ENCODE peak calls at places on chromosomes 7 and 10, in six cellular contexts. F, G, S, W, Y and J are unnamed samples.

GRCh38 chr7:18350678-18351077 is 144.9 kb upstream of the HDAC9 start:
- DNase-seq in F (no peak), G (no peak), S (no peak), W (no peak), Y (no peak), J (no peak)

GRCh38 chr7:116211913-116212596 is 1.7 kb downstream of the TES start:
- DNase-seq in F (peak; percentile 50), G (no peak), S (no peak), W (no peak), Y (no peak), J (no peak)

GRCh38 chr7:43303740-43304241 is 191.3 kb downstream of the HECW1 start:
- DNase-seq in F (no peak), G (no peak), S (no peak), W (no peak), Y (no peak), J (no peak)

GRCh38 chr7:157710396-157710795 is 373.6 kb downstream of the DNAJB6 start:
- DNase-seq in F (no peak), G (no peak), S (no peak), W (no peak), Y (peak; percentile 35), J (no peak)

GRCh38 chr10:86918022-86918471 is 39.4 kb downstream of the MMRN2 start:
- DNase-seq in F (peak; percentile 66), G (no peak), S (no peak), W (no peak), Y (no peak), J (no peak)

GRCh38 chr7:110432061-110432553 is 658.8 kb upstream of the LRRN3 start:
- DNase-seq in F (no peak), G (no peak), S (no peak), W (no peak), Y (no peak), J (no peak)

GRCh38 chr7:45578022-45578421 is 3.9 kb downstream of the ADCY1 start:
- DNase-seq in F (no peak), G (no peak), S (no peak), W (no peak), Y (peak; percentile 40), J (no peak)

GRCh38 chr7:149329265-149329664 is 67.3 kb downstream of the ZNF783 start:
- DNase-seq in F (no peak), G (no peak), S (no peak), W (no peak), Y (no peak), J (no peak)

GRCh38 chr10:93746844-93747284 is 10.9 kb upstream of the LGI1 start:
- DNase-seq in F (peak; percentile 90), G (no peak), S (no peak), W (peak; percentile 86), Y (no peak), J (peak; percentile 99)

GRCh38 chr10:31745612-31746376 is 182.8 kb downstream of the ARHGAP12 start:
- DNase-seq in F (peak; percentile 67), G (peak; percentile 14), S (no peak), W (peak; percentile 82), Y (no peak), J (no peak)

GRCh38 chr7:112296416-112296815 is 89.9 kb downstream of the ZNF277 start:
- DNase-seq in F (no peak), G (no peak), S (no peak), W (no peak), Y (no peak), J (no peak)

GRCh38 chr10:90968448-90969086 is 47.7 kb upstream of the ANKRD1 start:
- DNase-seq in F (peak; percentile 83), G (no peak), S (no peak), W (peak; percentile 86), Y (no peak), J (no peak)

GRCh38 chr10:100100651-100101525 is 19.2 kb upstream of the CPN1 start:
- DNase-seq in F (peak; percentile 7), G (no peak), S (no peak), W (no peak), Y (no peak), J (peak; percentile 50)

GRCh38 chr7:72343991-72344390 is 68.1 kb downstream of the CALN1 start:
- DNase-seq in F (no peak), G (no peak), S (no peak), W (no peak), Y (no peak), J (no peak)

GRCh38 chr7:133614251-133614650 is 361.4 kb downstream of the EXOC4 start:
- DNase-seq in F (no peak), G (no peak), S (no peak), W (no peak), Y (no peak), J (no peak)

GRCh38 chr7:34091330-34091917 is 186.1 kb downstream of the BMPER start:
- DNase-seq in F (peak; percentile 77), G (no peak), S (no peak), W (no peak), Y (no peak), J (peak; percentile 85)

GRCh38 chr7:141053626-141054025 is 20.2 kb upstream of the TMEM178B start:
- DNase-seq in F (no peak), G (peak; percentile 41), S (no peak), W (no peak), Y (no peak), J (no peak)

GRCh38 chr7:151851782-151852181 is 25.1 kb downstream of the PRKAG2 start:
- DNase-seq in F (no peak), G (no peak), S (no peak), W (no peak), Y (peak; percentile 75), J (no peak)

GRCh38 chr10:122498521-122498920 is 37.2 kb downstream of the HTRA1 start:
- DNase-seq in F (peak; percentile 46), G (no peak), S (no peak), W (no peak), Y (no peak), J (no peak)

GRCh38 chr10:73940634-73941221 is 29.8 kb downstream of the PLAU start:
- DNase-seq in F (peak; percentile 70), G (peak; percentile 75), S (peak; percentile 53), W (no peak), Y (peak; percentile 97), J (peak; percentile 83)

GRCh38 chr10:83607959-83608745 is 531.2 kb upstream of the GHITM start:
- DNase-seq in F (no peak), G (no peak), S (no peak), W (peak; percentile 10), Y (no peak), J (no peak)

GRCh38 chr7:132049462-132050304 is 493.3 kb upstream of the PODXL start:
- DNase-seq in F (peak; percentile 25), G (no peak), S (no peak), W (no peak), Y (no peak), J (no peak)

GRCh38 chr7:37284805-37285211 is 163.9 kb downstream of the ELMO1 start:
- DNase-seq in F (peak; percentile 28), G (peak; percentile 6), S (no peak), W (no peak), Y (no peak), J (peak; percentile 68)